ENCODE peak calls at places on chromosomes 11 and 22, in six cellular contexts. D is left colon; B is Kasumi-1; Y is stimulated activated CD4-positive, alpha-beta T cell treated with anti-CD3 and anti-CD28 coated beads, Interleukin-4, amount 100 ng/mL, for 1 hour; P is NCI-H748 treated with DMSO at 0.1 percent for 48 hours; O is posterior cingulate gyrus. X is an unnamed sample.

GRCh38 chr11:94821439-94821838 is 53.3 kb downstream of the AMOTL1 start:
- DNase-seq in D (no peak), B (no peak), Y (no peak), P (no peak), O (no peak), X (no peak)

GRCh38 chr11:2761131-2762030 is 61.6 kb upstream of the KCNQ1OT1 start:
- DNase-seq in D (peak), B (no peak), Y (no peak), P (no peak), O (peak), X (peak)

GRCh38 chr22:27668828-27669797 is 132.4 kb downstream of the MN1 start:
- DNase-seq in D (peak), B (peak), Y (no peak), P (no peak), O (no peak), X (no peak)

GRCh38 chr11:134266841-134267251 is 9.3 kb upstream of the GLB1L3 start:
- DNase-seq in D (no peak), B (no peak), Y (no peak), P (no peak), O (no peak), X (no peak)

GRCh38 chr11:128692750-128693578 is 908 bp upstream of the FLI1 start:
- DNase-seq in D (peak), B (no peak), Y (peak), P (no peak), O (no peak), X (no peak)

GRCh38 chr11:96339704-96340554 is 3.1 kb downstream of the MAML2 start:
- DNase-seq in D (no peak), B (no peak), Y (peak), P (no peak), O (no peak), X (no peak)

GRCh38 chr22:45574069-45574703 is 71.5 kb downstream of the FBLN1 start:
- DNase-seq in D (no peak), B (peak), Y (no peak), P (no peak), O (peak), X (no peak)

GRCh38 chr11:58968251-58968711 is 29.0 kb downstream of the GLYATL1 start:
- DNase-seq in D (peak), B (no peak), Y (no peak), P (peak), O (peak), X (peak)

GRCh38 chr11:127042445-127042844 is 41.9 kb upstream of the KIRREL3 start:
- DNase-seq in D (no peak), B (no peak), Y (no peak), P (no peak), O (no peak), X (no peak)

GRCh38 chr22:17172172-17172833 is 13.2 kb upstream of the HDHD5 start:
- DNase-seq in D (peak), B (no peak), Y (no peak), P (no peak), O (peak), X (peak)

GRCh38 chr11:19200410-19201201 is 1.2 kb downstream of the CSRP3 start:
- DNase-seq in D (peak), B (peak), Y (no peak), P (no peak), O (no peak), X (no peak)

GRCh38 chr11:112000703-112001102 is 24.5 kb upstream of the DLAT start:
- DNase-seq in D (no peak), B (no peak), Y (no peak), P (no peak), O (no peak), X (no peak)

GRCh38 chr22:32048069-32048468 is 5.0 kb downstream of the SLC5A1 start:
- DNase-seq in D (no peak), B (no peak), Y (no peak), P (no peak), O (no peak), X (no peak)

GRCh38 chr11:119661226-119661625 is 67.8 kb downstream of the NECTIN1 start:
- DNase-seq in D (no peak), B (no peak), Y (no peak), P (no peak), O (no peak), X (no peak)

GRCh38 chr11:27217948-27218410 is 145.0 kb downstream of the CCDC34 start:
- DNase-seq in D (no peak), B (no peak), Y (no peak), P (no peak), O (no peak), X (no peak)

GRCh38 chr22:17945851-17946690 is 78.3 kb downstream of the MICAL3 start:
- DNase-seq in D (no peak), B (no peak), Y (no peak), P (no peak), O (no peak), X (peak)